ENCODE peak calls at places on chromosomes 1 and 21, in eight cellular contexts. T, K, N, O, W, B, V and X are unnamed samples.
A peak's percentile ranks its signal among the peaks of the same experiment; 100 is the strongest.

GRCh38 chr1:205237526-205238484 is 10.1 kb downstream of the TMCC2 start:
- DNase-seq in V (no peak), O (no peak), B (no peak), N (no peak), W (no peak), K (no peak), T (no peak), X (peak; percentile 84)

GRCh38 chr1:98221926-98222325 is 301.1 kb upstream of the DPYD start:
- DNase-seq in B (peak; percentile 43), T (peak; percentile 4), O (no peak), W (no peak), N (no peak), K (no peak), V (no peak), X (no peak)

GRCh38 chr1:58746182-58746581 is 37.7 kb downstream of the JUN start:
- DNase-seq in O (no peak), B (no peak), N (no peak), K (no peak), V (no peak), W (no peak), T (no peak), X (no peak)

GRCh38 chr1:219296430-219296850 is 122.8 kb downstream of the LYPLAL1 start:
- DNase-seq in B (no peak), T (no peak), K (no peak), W (no peak), V (no peak), O (no peak), N (no peak), X (no peak)

GRCh38 chr1:34162852-34163766 is 1.9 kb downstream of the CSMD2 start:
- DNase-seq in V (peak; percentile 6), N (peak; percentile 70), K (no peak), T (no peak), B (peak; percentile 49), W (peak; percentile 95), O (peak; percentile 81), X (no peak)

GRCh38 chr1:1021010-1021845 is 1.3 kb downstream of the AGRN start:
- DNase-seq in N (peak; percentile 35), K (no peak), W (peak; percentile 69), T (no peak), B (peak; percentile 60), O (no peak), V (peak; percentile 61), X (no peak)

GRCh38 chr1:11072216-11072917 is 12.5 kb upstream of the SRM start:
- DNase-seq in V (no peak), K (no peak), N (no peak), O (no peak), T (no peak), B (no peak), W (no peak), X (no peak)

GRCh38 chr1:200279810-200280411 is 129.9 kb downstream of the ZNF281 start:
- DNase-seq in B (peak; percentile 73), V (peak; percentile 57), T (peak; percentile 35), N (peak; percentile 77), K (no peak), W (peak; percentile 57), O (peak; percentile 19), X (no peak)

GRCh38 chr1:11413907-11414495 is 65.0 kb upstream of the DISP3 start:
- DNase-seq in B (no peak), V (no peak), K (no peak), N (no peak), W (no peak), T (no peak), O (no peak), X (no peak)

GRCh38 chr21:34042735-34043134 is 30.6 kb upstream of the MRPS6 start:
- DNase-seq in V (peak; percentile 32), T (no peak), B (no peak), W (no peak), K (no peak), N (no peak), O (no peak), X (no peak)

GRCh38 chr1:208534604-208534907 is 290.4 kb upstream of the PLXNA2 start:
- DNase-seq in K (no peak), B (no peak), V (no peak), W (peak; percentile 52), O (no peak), T (no peak), N (no peak), X (no peak)

GRCh38 chr1:115179397-115179835 is 90.1 kb upstream of the TSPAN2 start:
- DNase-seq in N (no peak), V (peak; percentile 96), B (no peak), O (no peak), W (peak; percentile 94), T (no peak), K (no peak), X (no peak)

GRCh38 chr1:114956570-114956969 is 73.1 kb upstream of the TSHB start:
- DNase-seq in O (no peak), K (no peak), W (no peak), B (no peak), T (no peak), V (peak; percentile 2), N (peak; percentile 33), X (no peak)

GRCh38 chr1:183588827-183589226 is 1.4 kb downstream of the NCF2 start:
- DNase-seq in W (no peak), O (peak; percentile 32), N (no peak), B (no peak), V (no peak), T (no peak), K (no peak), X (no peak)

GRCh38 chr1:228090613-228091081 is 8.1 kb downstream of the ARF1 start:
- DNase-seq in N (no peak), B (no peak), V (peak; percentile 77), T (no peak), K (no peak), W (no peak), O (no peak), X (no peak)

GRCh38 chr1:204791453-204792366 is 79.0 kb upstream of the NFASC start:
- DNase-seq in W (peak; percentile 61), V (peak; percentile 35), T (peak; percentile 81), B (peak; percentile 91), O (peak; percentile 50), K (peak; percentile 70), N (peak; percentile 93), X (no peak)

GRCh38 chr1:11929849-11930248 is 3.6 kb upstream of the KIAA2013 start:
- DNase-seq in B (no peak), V (peak; percentile 72), W (peak; percentile 65), T (peak; percentile 81), N (peak; percentile 35), K (no peak), O (peak; percentile 7), X (peak; percentile 50)

GRCh38 chr1:240706150-240706904 is 94.4 kb upstream of the GREM2 start:
- DNase-seq in B (no peak), V (peak; percentile 18), T (no peak), K (no peak), N (no peak), W (peak; percentile 57), O (no peak), X (no peak)

GRCh38 chr1:170196490-170196889 is 50.7 kb downstream of the NTMT2 start:
- DNase-seq in B (no peak), W (no peak), K (no peak), O (no peak), T (no peak), V (peak; percentile 4), N (no peak), X (no peak)

GRCh38 chr1:171742577-171742922 is 685 bp upstream of the VAMP4 start:
- DNase-seq in O (peak; percentile 46), W (peak; percentile 21), V (peak; percentile 52), B (peak; percentile 56), K (no peak), N (peak; percentile 42), T (no peak), X (no peak)

GRCh38 chr1:55337801-55338447 is 122.8 kb upstream of the USP24 start:
- DNase-seq in T (peak; percentile 73), K (no peak), O (no peak), V (peak; percentile 73), W (peak; percentile 51), N (peak; percentile 71), B (peak; percentile 68), X (no peak)

GRCh38 chr1:205217418-205217817 is 5.9 kb upstream of the DSTYK start:
- DNase-seq in V (no peak), N (no peak), W (no peak), K (no peak), T (no peak), O (no peak), B (no peak), X (no peak)